ENCODE peak calls at places on chromosome 17, in five cellular contexts. One of them, this sample, is unnamed.

GRCh38 chr17:3582921-3583320 is 25.3 kb upstream of the TRPV3 start:
- DNase-seq in A549: no peak
- DNase-seq in foreskin fibroblast: peak
- DNase-seq in bronchial epithelial cell: no peak
- DNase-seq in endothelial cell: no peak
- DNase-seq in this sample: no peak

GRCh38 chr17:48548687-48549621 is 4.0 kb upstream of the HOXB2 start:
- DNase-seq in A549: no peak
- DNase-seq in bronchial epithelial cell: no peak
- DNase-seq in endothelial cell: no peak
- DNase-seq in foreskin fibroblast: no peak
- DNase-seq in this sample: no peak

GRCh38 chr17:55496094-55496881 is 15.0 kb downstream of the SMIM36 start:
- DNase-seq in endothelial cell: no peak
- DNase-seq in bronchial epithelial cell: peak
- DNase-seq in A549: peak
- DNase-seq in foreskin fibroblast: peak
- DNase-seq in this sample: peak

GRCh38 chr17:49843774-49844350 is 4.0 kb downstream of the TAC4 start:
- DNase-seq in A549: peak
- DNase-seq in bronchial epithelial cell: no peak
- DNase-seq in foreskin fibroblast: no peak
- DNase-seq in endothelial cell: peak
- DNase-seq in this sample: peak

GRCh38 chr17:20184191-20184590 is 175.0 kb downstream of the SPECC1 start:
- DNase-seq in endothelial cell: no peak
- DNase-seq in A549: no peak
- DNase-seq in foreskin fibroblast: no peak
- DNase-seq in bronchial epithelial cell: no peak
- DNase-seq in this sample: no peak

GRCh38 chr17:45394913-45395568 is 37.6 kb downstream of the ARHGAP27 start:
- DNase-seq in A549: peak
- DNase-seq in bronchial epithelial cell: peak
- DNase-seq in endothelial cell: peak
- DNase-seq in foreskin fibroblast: peak
- DNase-seq in this sample: peak

GRCh38 chr17:33288954-33289353 is 4.1 kb downstream of the ASIC2 start:
- DNase-seq in A549: no peak
- DNase-seq in bronchial epithelial cell: no peak
- DNase-seq in foreskin fibroblast: no peak
- DNase-seq in endothelial cell: no peak
- DNase-seq in this sample: no peak

GRCh38 chr17:30831257-30831656 is 509 bp upstream of the ATAD5 start:
- DNase-seq in endothelial cell: no peak
- DNase-seq in foreskin fibroblast: peak
- DNase-seq in A549: peak
- DNase-seq in bronchial epithelial cell: no peak
- DNase-seq in this sample: peak

GRCh38 chr17:78725448-78726021 is 56.5 kb downstream of the CYTH1 start:
- DNase-seq in endothelial cell: no peak
- DNase-seq in foreskin fibroblast: no peak
- DNase-seq in bronchial epithelial cell: no peak
- DNase-seq in A549: no peak
- DNase-seq in this sample: no peak

GRCh38 chr17:73232587-73233373 is 28.9 kb downstream of the CPSF4L start:
- DNase-seq in endothelial cell: peak
- DNase-seq in A549: peak
- DNase-seq in foreskin fibroblast: peak
- DNase-seq in bronchial epithelial cell: peak
- DNase-seq in this sample: peak

GRCh38 chr17:13581925-13582324 is 19.8 kb downstream of the HS3ST3A1 start:
- DNase-seq in foreskin fibroblast: no peak
- DNase-seq in endothelial cell: no peak
- DNase-seq in A549: no peak
- DNase-seq in bronchial epithelial cell: no peak
- DNase-seq in this sample: peak

GRCh38 chr17:36657763-36658490 is 56.5 kb downstream of the MRM1 start:
- DNase-seq in endothelial cell: peak
- DNase-seq in foreskin fibroblast: no peak
- DNase-seq in bronchial epithelial cell: no peak
- DNase-seq in A549: no peak
- DNase-seq in this sample: no peak

GRCh38 chr17:50218771-50219315 is 17.4 kb upstream of the COL1A1 start:
- DNase-seq in foreskin fibroblast: peak
- DNase-seq in bronchial epithelial cell: peak
- DNase-seq in A549: no peak
- DNase-seq in endothelial cell: no peak
- DNase-seq in this sample: peak

GRCh38 chr17:60845012-60845411 is 167.4 kb downstream of the BCAS3 start:
- DNase-seq in foreskin fibroblast: no peak
- DNase-seq in bronchial epithelial cell: no peak
- DNase-seq in A549: no peak
- DNase-seq in endothelial cell: no peak
- DNase-seq in this sample: no peak

GRCh38 chr17:688100-688989 is 26.3 kb downstream of the VPS53 start:
- DNase-seq in foreskin fibroblast: peak
- DNase-seq in endothelial cell: peak
- DNase-seq in bronchial epithelial cell: no peak
- DNase-seq in A549: no peak
- DNase-seq in this sample: peak

GRCh38 chr17:78374631-78375274 is 3.7 kb upstream of the PGS1 start:
- DNase-seq in bronchial epithelial cell: peak
- DNase-seq in foreskin fibroblast: peak
- DNase-seq in endothelial cell: peak
- DNase-seq in A549: no peak
- DNase-seq in this sample: peak

DNA sequence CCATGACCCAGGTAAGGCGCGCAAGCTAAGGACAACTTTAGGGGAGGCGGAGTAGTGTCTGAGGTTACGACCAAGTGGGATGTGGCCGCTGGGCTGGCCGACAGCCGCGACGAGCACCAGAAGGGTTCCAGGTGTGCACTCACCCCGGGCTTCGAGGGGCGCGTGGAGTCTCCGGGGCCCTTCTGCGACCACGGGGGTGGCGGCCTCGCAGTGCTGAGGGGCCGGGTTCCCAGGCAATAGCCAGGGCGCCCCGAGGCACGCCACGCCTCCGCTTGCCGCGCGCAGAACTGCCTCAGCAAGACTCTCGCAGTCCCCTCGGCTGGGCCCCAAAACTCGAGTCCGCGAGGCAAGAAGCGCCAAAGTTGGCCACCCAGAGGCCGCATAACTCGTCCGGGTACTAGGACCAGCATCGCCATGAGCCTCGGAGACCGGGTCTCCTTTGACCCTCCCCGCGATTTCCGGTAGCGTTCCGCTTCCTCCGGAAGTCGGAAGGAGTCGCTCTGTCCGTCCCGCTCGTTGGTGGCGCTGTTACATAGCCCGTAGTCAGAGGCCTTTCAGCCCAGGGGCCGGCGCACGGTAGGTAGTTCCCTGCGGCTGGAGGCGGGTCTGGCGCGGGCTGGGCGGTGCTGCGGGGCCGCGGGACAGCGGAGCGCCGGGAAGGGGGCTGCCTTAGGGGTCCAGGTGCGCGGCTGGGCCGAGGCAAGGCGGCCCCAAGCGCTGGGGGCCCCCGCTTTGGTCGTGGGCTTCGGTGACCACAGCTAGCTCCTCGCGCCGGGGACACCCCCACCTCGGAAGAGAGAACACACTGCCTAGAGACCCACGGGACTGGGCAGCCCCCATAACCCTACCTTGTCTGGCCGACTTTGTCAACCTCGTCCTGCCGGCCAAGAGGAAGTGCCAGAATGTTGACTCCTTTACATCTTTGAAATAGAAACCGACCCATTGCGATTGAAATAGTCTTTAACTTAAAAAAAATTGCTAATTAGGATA is at the start of the genes ADPRM and SCO1:
- DNase-seq in A549: peak
- DNase-seq in endothelial cell: peak
- DNase-seq in foreskin fibroblast: peak
- DNase-seq in bronchial epithelial cell: peak
- DNase-seq in this sample: peak
- TF ChIP-seq CTCF in A549: peak
- TF ChIP-seq CTCF in endothelial cell: no peak
- TF ChIP-seq CTCF in foreskin fibroblast: peak
- TF ChIP-seq CTCF in bronchial epithelial cell: peak
- TF ChIP-seq CTCF in this sample: peak

GRCh38 chr17:79776378-79777165 is 1.4 kb upstream of the CBX2 start:
- DNase-seq in bronchial epithelial cell: no peak
- DNase-seq in foreskin fibroblast: no peak
- DNase-seq in A549: peak
- DNase-seq in endothelial cell: no peak
- DNase-seq in this sample: no peak
- TF ChIP-seq CTCF in bronchial epithelial cell: no peak
- TF ChIP-seq CTCF in foreskin fibroblast: no peak
- TF ChIP-seq CTCF in A549: no peak
- TF ChIP-seq CTCF in endothelial cell: no peak
- TF ChIP-seq CTCF in this sample: no peak

GRCh38 chr17:52298881-52299280 is 140.4 kb upstream of the CA10 start:
- DNase-seq in A549: no peak
- DNase-seq in foreskin fibroblast: no peak
- DNase-seq in bronchial epithelial cell: no peak
- DNase-seq in endothelial cell: no peak
- DNase-seq in this sample: no peak

GRCh38 chr17:52297230-52298010 is 138.9 kb upstream of the CA10 start:
- DNase-seq in bronchial epithelial cell: peak
- DNase-seq in foreskin fibroblast: no peak
- DNase-seq in endothelial cell: no peak
- DNase-seq in A549: peak
- DNase-seq in this sample: peak
- TF ChIP-seq CTCF in bronchial epithelial cell: peak
- TF ChIP-seq CTCF in foreskin fibroblast: no peak
- TF ChIP-seq CTCF in endothelial cell: no peak
- TF ChIP-seq CTCF in A549: no peak
- TF ChIP-seq CTCF in this sample: peak

DNA sequence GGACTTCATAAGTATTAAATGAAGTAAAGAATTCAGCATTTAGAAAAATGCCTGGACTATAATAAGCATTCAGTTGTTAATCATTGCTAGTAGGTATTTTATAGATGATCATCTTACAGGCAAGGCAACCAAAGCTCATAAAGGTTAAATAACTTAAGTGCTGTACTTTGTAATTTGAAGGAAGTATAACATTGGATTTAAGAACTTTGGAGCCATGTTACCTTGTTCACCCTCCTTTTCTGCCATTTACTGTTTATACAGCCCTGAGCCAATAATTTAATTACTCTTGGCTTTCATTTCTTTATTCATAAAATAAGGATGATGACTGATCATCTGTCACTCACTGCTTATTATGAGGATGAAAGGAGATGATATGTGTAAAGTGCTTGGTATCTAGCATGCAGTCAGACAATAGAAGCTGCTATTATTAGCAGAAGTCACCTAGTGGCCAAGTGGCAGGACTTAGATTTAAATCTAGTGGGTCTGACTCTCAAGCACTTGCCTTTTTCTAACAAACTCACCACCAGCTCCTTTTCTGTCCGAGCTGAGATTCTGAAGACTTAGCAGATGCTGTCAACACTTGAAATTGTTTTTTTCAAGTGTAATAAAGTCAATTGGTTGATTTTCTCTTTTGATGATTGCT is 18.2 kb upstream of the DDX52 start:
- DNase-seq in A549: peak
- DNase-seq in foreskin fibroblast: no peak
- DNase-seq in endothelial cell: no peak
- DNase-seq in bronchial epithelial cell: no peak
- DNase-seq in this sample: no peak
- TF ChIP-seq CTCF in A549: no peak
- TF ChIP-seq CTCF in foreskin fibroblast: no peak
- TF ChIP-seq CTCF in endothelial cell: no peak
- TF ChIP-seq CTCF in bronchial epithelial cell: no peak
- TF ChIP-seq CTCF in this sample: no peak

DNA sequence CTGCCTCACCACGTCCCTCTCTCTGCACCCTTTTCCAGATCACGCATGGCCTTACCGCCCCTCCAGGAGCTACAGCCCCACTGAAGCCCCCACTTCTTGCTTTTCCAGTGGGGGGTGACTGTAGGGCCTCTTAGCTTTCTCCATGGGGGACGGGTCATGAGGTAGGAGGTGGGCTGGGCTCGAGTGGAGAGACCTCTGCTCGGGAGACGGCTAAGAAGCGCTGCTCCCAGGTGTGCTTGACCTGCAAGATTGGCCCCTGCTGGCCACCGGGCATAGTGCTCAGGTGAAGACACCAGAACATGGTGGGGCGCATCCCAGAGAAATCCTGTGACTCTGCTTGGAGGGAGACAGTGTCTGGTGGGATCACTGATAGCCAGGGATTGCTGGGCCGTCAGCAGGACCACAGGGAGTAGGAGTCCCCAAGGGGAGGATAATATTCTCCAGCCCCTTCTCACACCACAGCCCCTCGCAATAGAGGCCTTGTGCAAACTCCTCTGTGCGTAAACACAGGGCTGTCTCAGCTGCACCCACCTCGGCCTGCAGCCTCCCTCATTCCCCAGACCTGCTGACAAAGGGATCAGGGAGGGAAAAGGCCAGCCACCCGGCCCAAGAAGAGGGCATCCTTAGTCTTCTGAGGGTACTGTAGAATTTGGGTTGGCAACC is 8.9 kb upstream of the GALK1 start:
- DNase-seq in endothelial cell: no peak
- DNase-seq in A549: no peak
- DNase-seq in bronchial epithelial cell: no peak
- DNase-seq in foreskin fibroblast: no peak
- DNase-seq in this sample: no peak
- TF ChIP-seq CTCF in endothelial cell: no peak
- TF ChIP-seq CTCF in A549: no peak
- TF ChIP-seq CTCF in bronchial epithelial cell: no peak
- TF ChIP-seq CTCF in foreskin fibroblast: no peak
- TF ChIP-seq CTCF in this sample: peak

DNA sequence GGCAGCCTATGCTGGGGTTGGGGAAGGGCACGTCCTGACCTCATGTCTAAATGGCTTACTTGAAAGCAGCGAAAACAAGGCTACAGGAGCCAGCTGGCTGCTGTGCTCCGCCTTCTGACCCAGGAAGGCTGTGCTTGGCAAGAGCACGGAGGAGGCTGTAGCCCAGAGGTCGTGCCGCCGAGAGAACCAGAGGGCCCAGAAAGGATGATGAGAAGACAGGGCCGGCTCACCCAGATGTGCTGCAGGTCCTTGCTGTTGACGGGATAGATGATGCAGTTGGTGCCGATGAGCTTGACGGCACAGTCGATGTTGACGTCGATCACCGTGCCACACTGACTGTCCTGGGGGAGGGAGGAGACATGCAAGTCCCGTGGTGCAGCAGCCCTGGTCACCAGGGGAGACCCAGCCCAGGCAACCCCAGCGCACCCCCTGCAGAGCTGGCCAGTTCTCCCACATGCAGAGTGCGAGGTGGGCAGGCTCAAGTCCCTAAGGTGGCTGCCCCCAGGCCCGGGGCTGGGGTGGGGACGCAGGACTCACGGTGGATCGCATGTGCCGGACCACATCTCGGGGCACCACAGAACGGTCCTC is 20.7 kb downstream of the SPHK1 start:
- DNase-seq in A549: no peak
- DNase-seq in endothelial cell: no peak
- DNase-seq in bronchial epithelial cell: no peak
- DNase-seq in foreskin fibroblast: no peak
- DNase-seq in this sample: no peak
- TF ChIP-seq CTCF in A549: no peak
- TF ChIP-seq CTCF in endothelial cell: no peak
- TF ChIP-seq CTCF in bronchial epithelial cell: no peak
- TF ChIP-seq CTCF in foreskin fibroblast: no peak
- TF ChIP-seq CTCF in this sample: no peak

GRCh38 chr17:5281814-5282638 is at the start of gene RABEP1:
- DNase-seq in A549: peak
- DNase-seq in bronchial epithelial cell: peak
- DNase-seq in endothelial cell: peak
- DNase-seq in foreskin fibroblast: peak
- DNase-seq in this sample: peak
- TF ChIP-seq CTCF in A549: no peak
- TF ChIP-seq CTCF in bronchial epithelial cell: no peak
- TF ChIP-seq CTCF in endothelial cell: peak
- TF ChIP-seq CTCF in foreskin fibroblast: no peak
- TF ChIP-seq CTCF in this sample: no peak

This sample was measured in MCF 10A.